ENCODE peak calls at places on chromosomes 12 and 14, in six cellular contexts. S is uterus; J is GM23338; H is tibial artery; Z is thoracic aorta; M is CD8-positive, alpha-beta memory T cell. P is an unnamed sample.
A peak's percentile ranks its signal among the peaks of the same experiment; 100 is the strongest.

GRCh38 chr12:42473561-42473960 is 116.0 kb downstream of the PRICKLE1 start:
- DNase-seq in H (no peak), Z (no peak), J (no peak), M (no peak), S (no peak), P (no peak)

GRCh38 chr12:27434673-27435565 is 11.6 kb upstream of the SMCO2 start:
- DNase-seq in M (no peak), Z (no peak), H (no peak), J (peak; percentile 12), S (no peak), P (peak; percentile 25)

GRCh38 chr12:76445469-76445868 is 97.3 kb upstream of the BBS10 start:
- DNase-seq in H (no peak), J (no peak), M (no peak), Z (no peak), S (no peak), P (no peak)

GRCh38 chr12:81083906-81084513 is 6.1 kb downstream of the ACSS3 start:
- DNase-seq in S (no peak), J (no peak), Z (no peak), M (no peak), H (no peak), P (no peak)

GRCh38 chr12:2813573-2814185 is 1.2 kb downstream of the ITFG2 start:
- DNase-seq in S (no peak), H (no peak), M (peak; percentile 19), Z (no peak), J (peak; percentile 84), P (peak; percentile 73)

GRCh38 chr14:37977481-37977880 is 230.2 kb upstream of the SSTR1 start:
- DNase-seq in S (no peak), H (no peak), Z (no peak), J (no peak), M (no peak), P (no peak)

GRCh38 chr12:71315328-71315960 is 124.2 kb upstream of the LGR5 start:
- DNase-seq in J (no peak), M (no peak), S (no peak), H (no peak), Z (no peak), P (peak; percentile 19)

GRCh38 chr12:93740721-93741120 is 63.5 kb downstream of the CRADD start:
- DNase-seq in Z (no peak), J (peak; percentile 11), S (no peak), M (no peak), H (no peak), P (no peak)

GRCh38 chr14:103522649-103523582 is at the start of gene CKB:
- DNase-seq in J (peak; percentile 92), M (no peak), H (peak; percentile 89), S (peak; percentile 75), Z (no peak), P (peak; percentile 88)

GRCh38 chr12:85823436-85824179 is 12.6 kb downstream of the RASSF9 start:
- DNase-seq in Z (no peak), M (no peak), H (no peak), J (no peak), S (no peak), P (peak; percentile 73)

GRCh38 chr12:85829391-85829790 is 6.8 kb downstream of the RASSF9 start:
- DNase-seq in H (no peak), J (no peak), M (no peak), Z (no peak), S (no peak), P (peak; percentile 53)

GRCh38 chr12:85828576-85828975 is 7.6 kb downstream of the RASSF9 start:
- DNase-seq in M (no peak), S (no peak), Z (no peak), H (no peak), J (no peak), P (no peak)

GRCh38 chr12:85821759-85822158 is 14.4 kb downstream of the RASSF9 start:
- DNase-seq in Z (no peak), J (no peak), H (no peak), S (no peak), M (no peak), P (no peak)

DNA sequence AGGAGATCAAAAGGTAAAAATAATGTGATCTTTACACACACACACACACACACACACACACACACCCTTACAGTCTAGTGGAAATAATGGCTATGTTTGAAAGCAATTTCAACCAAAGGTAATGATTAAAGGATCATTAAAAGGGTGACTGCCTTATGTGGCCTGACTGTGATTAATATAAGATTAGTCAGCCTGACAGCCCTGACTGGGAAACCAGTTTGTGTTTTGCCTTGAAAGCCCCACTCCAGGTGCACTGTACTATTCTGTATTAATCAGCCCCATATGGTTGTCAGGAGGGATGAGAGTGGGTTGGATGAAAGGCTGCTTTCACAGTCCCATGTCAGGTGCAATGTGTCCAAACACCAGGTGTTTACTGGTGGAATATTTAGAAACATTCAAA is 10.5 kb downstream of the RASSF9 start:
- DNase-seq in J (no peak), Z (no peak), M (no peak), H (no peak), S (no peak), P (no peak)
- H3K27ac ChIP-seq in J (no peak overlapping the region), Z (no peak overlapping the region), M (no peak overlapping the region), H (no peak overlapping the region), S (no peak overlapping the region), P (no peak overlapping the region)

GRCh38 chr14:56808314-56809201 is 1.7 kb downstream of the OTX2 start:
- DNase-seq in H (no peak), J (peak; percentile 69), M (no peak), S (no peak), Z (no peak), P (no peak)
- H3K4me3 ChIP-seq in H (peak overlapping the region; percentile 23), J (peak overlapping the region; percentile 61), M (no peak overlapping the region), S (no peak overlapping the region), Z (peak overlapping the region; percentile 51), P (peak overlapping the region; percentile 34)

GRCh38 chr12:89451876-89452275 is 72.7 kb downstream of the GALNT4 start:
- DNase-seq in H (peak; percentile 71), M (no peak), Z (no peak), S (peak; percentile 21), J (peak; percentile 82), P (peak; percentile 77)

GRCh38 chr12:89453579-89453978 is 71.0 kb downstream of the GALNT4 start:
- DNase-seq in S (no peak), H (no peak), J (no peak), M (no peak), Z (no peak), P (peak; percentile 86)

GRCh38 chr12:89454080-89454848 is 70.3 kb downstream of the GALNT4 start:
- DNase-seq in S (no peak), J (no peak), H (no peak), M (no peak), Z (no peak), P (no peak)

GRCh38 chr12:89450922-89451321 is 73.7 kb downstream of the GALNT4 start:
- DNase-seq in Z (no peak), M (no peak), H (no peak), J (peak; percentile 56), S (no peak), P (no peak)

GRCh38 chr12:89453121-89453520 is 71.5 kb downstream of the GALNT4 start:
- DNase-seq in S (no peak), M (no peak), Z (no peak), J (no peak), H (no peak), P (no peak)
- H3K4me1 ChIP-seq in S (peaks cover 6% of the 10 kb centered on the region), M (no peaks in the 10 kb centered on the region), Z (peaks cover 44% of the 10 kb centered on the region), J (peaks cover 31% of the 10 kb centered on the region), H (peaks cover 14% of the 10 kb centered on the region), P (peaks cover 41% of the 10 kb centered on the region)

GRCh38 chr12:12898911-12899511 is 7.6 kb downstream of the GPRC5A start:
- DNase-seq in S (no peak), J (no peak), H (no peak), Z (no peak), M (no peak), P (no peak)

GRCh38 chr12:12902036-12902435 is 10.7 kb downstream of the GPRC5A start:
- DNase-seq in J (no peak), H (no peak), Z (no peak), S (peak; percentile 41), M (no peak), P (peak; percentile 84)

GRCh38 chr12:12899530-12900380 is 8.4 kb downstream of the GPRC5A start:
- DNase-seq in Z (no peak), J (no peak), S (peak; percentile 71), M (no peak), H (peak; percentile 75), P (peak; percentile 95)

GRCh38 chr12:12900786-12901157 is 9.4 kb downstream of the GPRC5A start:
- DNase-seq in H (no peak), S (no peak), Z (no peak), J (no peak), M (no peak), P (no peak)

DNA sequence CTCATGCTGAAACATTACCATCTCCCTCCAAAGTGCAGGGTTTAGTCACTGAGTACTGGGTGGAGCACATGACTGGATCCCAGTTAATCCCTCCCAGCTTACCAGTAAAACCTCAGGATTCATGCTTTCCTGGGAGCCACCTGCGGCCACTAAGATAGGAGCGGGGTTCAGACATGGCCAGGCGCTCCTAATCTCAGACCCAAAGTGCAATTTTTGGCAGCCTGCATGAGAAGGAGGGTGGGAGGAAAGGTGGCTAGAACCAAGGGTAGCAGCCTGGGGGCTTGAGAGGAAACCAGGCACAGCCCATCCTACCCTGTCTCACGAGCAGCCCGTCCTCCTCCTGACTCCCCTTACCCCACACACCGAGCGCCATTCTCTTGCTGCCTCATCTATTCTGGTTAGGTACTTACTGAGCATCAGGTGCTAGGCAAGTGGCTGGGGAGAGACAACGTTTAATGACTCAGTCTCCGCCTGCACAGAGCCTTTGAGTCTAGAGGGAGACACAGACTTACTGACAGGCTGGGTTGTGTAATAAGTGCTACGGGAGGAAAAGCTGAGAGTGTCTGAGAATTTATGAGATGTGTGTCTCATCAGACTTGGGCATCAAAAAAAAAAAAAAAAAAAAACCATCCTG is 9.9 kb downstream of the GPRC5A start:
- DNase-seq in Z (peak; percentile 49), M (no peak), S (peak; percentile 73), H (peak; percentile 87), J (no peak), P (no peak)
- H3K27ac ChIP-seq in Z (peak overlapping the region; percentile 94), M (no peak overlapping the region), S (peak overlapping the region; percentile 91), H (peak overlapping the region; percentile 88), J (no peak overlapping the region), P (no peak overlapping the region)

DNA sequence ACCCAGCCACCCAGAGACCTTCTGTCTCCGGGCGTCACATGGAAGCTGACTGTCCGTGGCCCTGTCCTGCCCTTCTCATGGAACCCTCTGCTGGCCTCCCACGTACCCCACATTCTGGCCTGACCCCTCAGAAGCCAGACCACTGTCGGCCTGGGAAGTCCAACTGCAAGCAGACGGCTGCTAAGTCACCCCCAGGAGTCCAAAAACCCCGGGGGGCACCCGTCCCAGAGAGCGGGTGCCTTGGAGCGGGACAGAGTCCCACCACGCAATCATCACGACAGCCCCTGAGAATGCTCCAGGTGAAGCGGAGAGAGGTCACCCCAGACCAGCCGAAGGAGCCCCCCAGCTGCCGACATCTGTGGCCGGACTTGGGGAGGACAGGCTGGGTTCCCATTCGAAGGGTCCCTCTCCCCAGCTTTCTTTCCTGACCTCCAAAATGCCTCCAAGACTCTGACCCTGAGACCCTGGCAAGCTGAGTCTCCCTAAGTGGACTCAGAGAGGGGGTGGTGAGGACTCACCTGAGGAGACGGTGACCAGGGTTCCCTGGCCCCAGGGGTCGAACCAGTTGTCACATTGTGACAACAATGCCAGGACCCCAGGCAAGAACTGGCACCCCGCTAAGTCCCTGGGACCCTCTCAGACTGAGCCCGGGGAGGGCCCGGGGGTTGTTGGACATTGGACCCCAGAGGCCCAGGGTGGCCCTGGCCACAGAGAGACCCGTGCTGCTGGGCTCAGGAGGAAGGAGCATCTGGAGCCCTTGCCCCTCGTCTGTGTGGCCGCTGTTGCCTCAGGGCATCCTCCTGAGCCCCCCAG is 337.1 kb downstream of the TMEM121 start:
- DNase-seq in Z (no peak), M (no peak), J (no peak), H (peak; percentile 54), S (peak; percentile 6), P (no peak)
- H3K4me3 ChIP-seq in Z (no peak overlapping the region), M (no peak overlapping the region), J (no peak overlapping the region), H (no peak overlapping the region), S (no peak overlapping the region), P (no peak overlapping the region)